ENCODE peak calls at places on chromosomes 11 and 22, in ten cellular contexts. S is heart right ventricle; I is K562; M is tibial artery; O is OCI-LY7; K is H9; C is right lobe of liver; P is left ventricle myocardium inferior; L is CD8-positive, alpha-beta T cell; N is tibial nerve. J is an unnamed sample.

GRCh38 chr11:45024846-45025623 is 74.4 kb upstream of the TP53I11 start:
- DNase-seq in S (no peak), I (no peak), M (no peak), O (no peak), K (no peak), C (no peak), P (no peak), L (no peak), N (no peak), J (no peak)

GRCh38 chr11:71988050-71988449 is 10.7 kb upstream of the IL18BP start:
- DNase-seq in S (no peak), I (no peak), M (no peak), O (no peak), K (no peak), C (no peak), P (no peak), L (no peak), N (no peak), J (peak)

GRCh38 chr22:17980013-17980510 is 44.3 kb downstream of the MICAL3 start:
- DNase-seq in S (no peak), I (no peak), M (no peak), O (no peak), K (no peak), C (no peak), P (no peak), L (no peak), N (no peak), J (no peak)

GRCh38 chr11:87036756-87037449 is 831 bp upstream of the TMEM135 start:
- DNase-seq in S (no peak), I (peak), M (no peak), O (peak), K (no peak), C (peak), P (no peak), L (no peak), N (peak), J (no peak)

GRCh38 chr11:134270250-134270714 is 5.9 kb upstream of the GLB1L3 start:
- DNase-seq in S (no peak), I (peak), M (no peak), O (no peak), K (peak), C (no peak), P (no peak), L (no peak), N (no peak), J (no peak)

GRCh38 chr11:11782532-11783110 is 59.2 kb upstream of the USP47 start:
- DNase-seq in S (no peak), I (no peak), M (no peak), O (no peak), K (no peak), C (no peak), P (no peak), L (no peak), N (no peak), J (no peak)

GRCh38 chr22:45425531-45426265 is 12.2 kb downstream of the RIBC2 start:
- DNase-seq in S (no peak), I (no peak), M (peak), O (no peak), K (no peak), C (no peak), P (no peak), L (no peak), N (no peak), J (no peak)

GRCh38 chr11:87473174-87473573 is 435.4 kb downstream of the TMEM135 start:
- DNase-seq in S (no peak), I (no peak), M (no peak), O (no peak), K (no peak), C (no peak), P (peak), L (no peak), N (no peak), J (peak)

GRCh38 chr22:47197735-47198500 is 435.5 kb downstream of the TBC1D22A start:
- DNase-seq in S (no peak), I (no peak), M (peak), O (no peak), K (peak), C (no peak), P (no peak), L (no peak), N (no peak), J (no peak)

GRCh38 chr11:97454988-97455387 is 1065.2 kb downstream of the JRKL start:
- DNase-seq in S (no peak), I (no peak), M (no peak), O (no peak), K (no peak), C (no peak), P (no peak), L (no peak), N (no peak), J (peak)

GRCh38 chr11:93606721-93607120 is 54.8 kb upstream of the CEP295 start:
- DNase-seq in S (no peak), I (no peak), M (no peak), O (no peak), K (no peak), C (no peak), P (no peak), L (no peak), N (no peak), J (no peak)

GRCh38 chr22:29078869-29079207 is 6.0 kb downstream of the KREMEN1 start:
- DNase-seq in S (no peak), I (no peak), M (no peak), O (no peak), K (no peak), C (no peak), P (no peak), L (no peak), N (no peak), J (no peak)

GRCh38 chr11:1534171-1534570 is 37.9 kb downstream of the DUSP8 start:
- DNase-seq in S (no peak), I (no peak), M (no peak), O (no peak), K (no peak), C (no peak), P (no peak), L (no peak), N (no peak), J (no peak)

GRCh38 chr11:120810251-120810650 is 213.7 kb upstream of the TBCEL start:
- DNase-seq in S (no peak), I (no peak), M (no peak), O (no peak), K (no peak), C (no peak), P (no peak), L (no peak), N (no peak), J (peak)
- TF ChIP-seq CTCF in S (no peak), I (no peak), M (no peak), O (no peak), K (no peak), C (no peak), P (no peak), L (no peak), N (no peak), J (no peak)

DNA sequence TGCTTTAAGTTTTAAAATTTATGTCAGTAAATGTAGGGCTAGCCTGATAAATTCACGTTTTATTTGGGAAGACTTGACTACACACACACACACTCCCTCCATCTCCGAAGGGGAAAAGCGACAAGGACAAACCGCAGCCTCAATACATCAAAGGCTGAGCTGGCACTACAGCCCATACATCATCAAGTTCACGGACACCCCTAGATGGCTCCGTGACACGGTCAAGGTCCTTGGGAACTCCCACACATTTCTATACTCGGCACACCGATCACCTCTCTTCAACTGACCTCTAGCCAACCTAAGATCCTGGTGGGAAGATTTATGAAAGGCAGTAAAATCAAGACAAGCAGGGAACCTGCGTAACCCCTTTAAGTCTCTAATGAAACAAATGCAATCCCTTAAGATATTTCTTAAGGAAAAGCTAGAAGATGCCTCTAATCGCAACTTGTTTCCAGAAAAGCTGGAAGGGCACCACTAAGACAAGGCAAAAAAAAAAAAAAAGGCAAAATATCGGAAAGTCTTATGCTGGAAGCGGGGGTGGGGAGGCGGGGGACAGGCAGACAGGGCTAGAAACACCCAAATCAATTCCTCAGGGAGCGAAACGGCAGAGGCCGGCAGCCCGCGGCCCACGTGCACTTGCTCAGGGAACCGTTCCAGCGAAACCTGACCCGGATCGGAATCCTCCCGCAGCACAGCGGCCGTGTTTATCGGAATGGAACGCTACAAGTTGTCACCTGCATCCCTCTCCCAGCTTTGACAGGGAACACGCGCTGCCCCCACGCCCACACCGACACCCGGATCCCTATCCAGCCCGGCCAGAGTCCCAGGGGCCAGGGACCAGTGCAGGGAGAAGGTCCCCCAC is 1.5 kb downstream of the ARHGAP20 start:
- DNase-seq in S (peak), I (no peak), M (peak), O (no peak), K (peak), C (peak), P (peak), L (no peak), N (peak), J (no peak)
- H3K27ac ChIP-seq in S (no peak), I (no peak), M (peak), O (no peak), K (no peak), C (no peak), P (no peak), L (no peak), N (no peak), J (no peak)

GRCh38 chr22:25051073-25051472 is 98.6 kb downstream of the KIAA1671 start:
- DNase-seq in S (no peak), I (peak), M (no peak), O (no peak), K (peak), C (no peak), P (no peak), L (no peak), N (no peak), J (no peak)
- TF ChIP-seq CTCF in S (no peak), I (peak), M (no peak), O (peak), K (peak), C (no peak), P (no peak), L (peak), N (no peak), J (peak)

GRCh38 chr22:44384563-44384940 is 71.8 kb upstream of the SHISAL1 start:
- DNase-seq in S (peak), I (no peak), M (no peak), O (no peak), K (no peak), C (no peak), P (no peak), L (no peak), N (no peak), J (no peak)

GRCh38 chr22:44382461-44383038 is 69.8 kb upstream of the SHISAL1 start:
- DNase-seq in S (no peak), I (no peak), M (no peak), O (no peak), K (no peak), C (peak), P (no peak), L (no peak), N (no peak), J (no peak)

GRCh38 chr22:44383071-44383575 is 70.4 kb upstream of the SHISAL1 start:
- DNase-seq in S (no peak), I (no peak), M (no peak), O (no peak), K (no peak), C (peak), P (no peak), L (no peak), N (no peak), J (no peak)

GRCh38 chr22:44384981-44385610 is 72.3 kb upstream of the SHISAL1 start:
- DNase-seq in S (peak), I (no peak), M (no peak), O (no peak), K (no peak), C (peak), P (no peak), L (no peak), N (no peak), J (no peak)

GRCh38 chr22:44383652-44384562 is 71.2 kb upstream of the SHISAL1 start:
- DNase-seq in S (peak), I (no peak), M (no peak), O (no peak), K (no peak), C (peak), P (no peak), L (no peak), N (no peak), J (no peak)
- H3K27ac ChIP-seq in S (no peak), I (no peak), M (no peak), O (no peak), K (no peak), C (no peak), P (no peak), L (no peak), N (no peak), J (no peak)

DNA sequence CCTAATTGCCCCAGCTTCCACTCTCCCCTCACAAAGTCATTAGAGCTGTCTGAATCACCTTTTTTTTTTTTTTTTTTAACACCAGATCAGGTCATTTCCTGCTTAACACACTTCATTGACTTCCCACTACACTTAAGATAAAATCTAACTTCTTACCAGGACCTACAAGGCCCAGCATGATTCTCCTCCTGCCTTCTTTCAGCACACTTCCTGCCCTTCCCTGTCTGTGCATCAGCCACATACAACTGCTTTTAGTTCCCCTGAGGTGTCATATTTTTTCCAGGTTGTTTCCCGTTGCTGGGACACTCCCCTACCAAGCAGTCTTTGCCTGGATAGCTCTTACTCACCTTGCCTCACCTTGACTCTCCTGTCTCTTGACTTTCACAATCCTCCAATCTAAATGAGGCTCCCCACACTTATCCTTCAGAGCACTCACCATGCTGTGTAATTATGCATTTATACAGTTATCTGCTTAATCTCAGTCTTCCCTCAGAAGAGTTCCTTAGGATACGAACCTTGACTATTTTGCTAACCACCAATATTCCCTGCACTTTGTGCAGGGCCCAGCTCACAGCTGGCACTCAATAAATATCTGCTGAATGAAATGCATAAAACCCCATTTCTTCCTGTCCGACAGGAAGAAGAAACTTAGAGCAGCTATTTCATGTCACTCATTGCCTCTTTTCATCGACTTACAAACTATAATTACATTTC is 96.6 kb upstream of the AKIP1 start:
- DNase-seq in S (no peak), I (no peak), M (no peak), O (peak), K (no peak), C (no peak), P (no peak), L (no peak), N (no peak), J (no peak)
- TF ChIP-seq CTCF in S (no peak), I (no peak), M (no peak), O (no peak), K (no peak), C (no peak), P (no peak), L (no peak), N (no peak), J (no peak)

GRCh38 chr11:57640068-57640800 is 9.5 kb downstream of the YPEL4 start:
- DNase-seq in S (no peak), I (no peak), M (no peak), O (no peak), K (no peak), C (no peak), P (no peak), L (no peak), N (no peak), J (no peak)
- H3K27ac ChIP-seq in S (no peak), I (no peak), M (no peak), O (no peak), K (peak), C (peak), P (peak), L (no peak), N (peak), J (no peak)

GRCh38 chr22:25172153-25172552 is 27.5 kb upstream of the CRYBB3 start:
- DNase-seq in S (no peak), I (no peak), M (no peak), O (no peak), K (no peak), C (no peak), P (no peak), L (no peak), N (no peak), J (no peak)
- TF ChIP-seq CTCF in S (peak), I (peak), M (peak), O (peak), K (peak), C (peak), P (peak), L (peak), N (no peak), J (peak)

GRCh38 chr11:18192988-18193387 is 20.4 kb downstream of the MRGPRX4 start:
- DNase-seq in S (no peak), I (no peak), M (no peak), O (peak), K (peak), C (no peak), P (no peak), L (no peak), N (no peak), J (no peak)

GRCh38 chr11:18191376-18191775 is 18.7 kb downstream of the MRGPRX4 start:
- DNase-seq in S (no peak), I (no peak), M (no peak), O (peak), K (no peak), C (no peak), P (no peak), L (no peak), N (no peak), J (peak)

DNA sequence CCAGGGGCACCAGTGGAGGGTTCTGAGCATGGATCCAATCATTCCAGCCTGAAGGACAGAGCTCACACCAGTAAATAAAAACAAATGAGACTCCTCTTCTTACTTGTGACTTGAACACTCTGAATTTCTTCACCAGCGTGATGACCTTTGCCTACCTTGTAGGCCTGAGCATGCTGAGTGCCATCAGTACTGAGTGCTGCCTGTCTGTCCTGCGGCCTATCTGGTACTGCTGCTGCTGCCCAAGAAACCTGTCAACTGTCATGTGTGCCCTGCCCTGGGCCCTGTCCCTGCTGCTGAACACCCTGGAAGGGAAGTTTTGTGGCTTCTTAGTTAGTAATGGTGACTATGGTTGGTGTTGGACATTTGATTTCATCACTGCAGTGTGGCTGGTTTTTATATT is 23.9 kb downstream of the MRGPRX4 start:
- DNase-seq in S (no peak), I (no peak), M (no peak), O (no peak), K (no peak), C (no peak), P (no peak), L (no peak), N (no peak), J (no peak)
- H3K27ac ChIP-seq in S (no peak), I (no peak), M (no peak), O (no peak), K (no peak), C (no peak), P (no peak), L (no peak), N (no peak), J (no peak)

DNA sequence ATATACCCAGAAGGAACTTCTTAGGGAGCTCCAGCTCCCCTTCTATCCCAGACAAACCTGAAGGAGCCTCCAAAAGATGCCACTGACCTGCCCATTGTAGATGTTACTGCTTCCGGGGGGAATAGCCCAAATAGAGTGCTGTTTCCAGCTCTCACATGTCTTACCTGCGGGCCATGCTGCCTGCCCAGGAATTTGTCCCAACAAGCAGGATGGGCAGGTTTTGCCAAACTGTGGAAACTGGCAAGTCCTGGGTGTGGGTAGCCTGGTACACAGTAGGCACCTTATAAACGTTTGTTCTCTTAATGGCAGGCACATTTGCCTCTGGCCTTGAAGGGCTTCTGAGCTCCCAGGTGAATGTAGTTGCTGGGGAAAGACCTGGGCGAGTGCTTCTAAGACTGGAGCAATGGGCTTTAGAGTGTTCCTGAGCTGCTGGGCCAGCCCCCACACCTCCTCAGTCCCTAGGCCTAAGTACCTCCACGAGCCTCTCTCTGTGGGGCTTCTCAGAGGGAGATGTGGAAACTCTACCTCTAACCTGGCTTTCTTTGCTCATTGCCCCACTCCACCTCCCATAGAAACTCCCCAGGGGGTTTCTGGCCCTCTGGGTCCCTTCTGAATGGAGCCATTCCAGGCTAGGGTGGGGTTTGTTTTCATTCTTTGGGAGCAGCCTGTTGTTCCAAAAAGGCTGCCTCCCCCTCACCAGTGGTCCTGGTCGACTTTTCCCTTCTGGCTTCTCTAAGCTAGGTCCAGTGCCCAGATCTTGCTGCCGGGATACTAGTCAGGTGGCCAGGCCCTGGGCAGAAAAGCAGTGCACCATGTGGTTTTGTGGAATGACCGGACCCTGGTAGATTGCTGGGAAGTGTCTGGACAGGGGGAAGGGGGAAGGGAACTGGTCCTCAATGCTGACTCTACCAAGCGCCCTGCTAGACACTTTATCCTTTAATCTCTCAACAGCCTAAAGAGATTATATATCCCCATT is 37.2 kb downstream of the LIMK2 start:
- DNase-seq in S (no peak), I (no peak), M (no peak), O (no peak), K (no peak), C (no peak), P (no peak), L (no peak), N (no peak), J (no peak)
- TF ChIP-seq CTCF in S (no peak), I (no peak), M (no peak), O (no peak), K (no peak), C (no peak), P (no peak), L (no peak), N (no peak), J (no peak)

J was measured in brain microvascular endothelial cell.